ENCODE peak calls at places on chromosomes 12 and 14, in five cellular contexts. One of them, this sample, is unnamed.

GRCh38 chr12:97716356-97716755 is 253.8 kb downstream of the RMST start:
- DNase-seq in GM12878: no peak
- DNase-seq in HepG2: peak
- DNase-seq in H1: peak
- DNase-seq in K562: no peak
- DNase-seq in this sample: no peak

GRCh38 chr14:59090572-59090971 is 97.9 kb upstream of the DAAM1 start:
- DNase-seq in GM12878: no peak
- DNase-seq in HepG2: no peak
- DNase-seq in H1: no peak
- DNase-seq in K562: no peak
- DNase-seq in this sample: no peak

GRCh38 chr14:92724516-92725340 is 23.7 kb downstream of the LGMN start:
- DNase-seq in GM12878: no peak
- DNase-seq in HepG2: peak
- DNase-seq in H1: no peak
- DNase-seq in K562: no peak
- DNase-seq in this sample: no peak

GRCh38 chr14:24816011-24816928 is 182.3 kb upstream of the GZMB start:
- DNase-seq in GM12878: no peak
- DNase-seq in HepG2: peak
- DNase-seq in H1: no peak
- DNase-seq in K562: no peak
- DNase-seq in this sample: no peak

GRCh38 chr14:50052517-50052916 is 63.9 kb downstream of the VCPKMT start:
- DNase-seq in GM12878: no peak
- DNase-seq in HepG2: no peak
- DNase-seq in H1: no peak
- DNase-seq in K562: no peak
- DNase-seq in this sample: no peak

GRCh38 chr12:51721281-51721940 is 127.1 kb downstream of the FIGNL2 start:
- DNase-seq in GM12878: no peak
- DNase-seq in HepG2: no peak
- DNase-seq in H1: peak
- DNase-seq in K562: no peak
- DNase-seq in this sample: no peak

GRCh38 chr14:58749066-58749669 is 111.4 kb downstream of the DACT1 start:
- DNase-seq in GM12878: peak
- DNase-seq in HepG2: peak
- DNase-seq in H1: no peak
- DNase-seq in K562: peak
- DNase-seq in this sample: peak

GRCh38 chr12:29131539-29131938 is 17.5 kb upstream of the FAR2 start:
- DNase-seq in GM12878: no peak
- DNase-seq in HepG2: no peak
- DNase-seq in H1: no peak
- DNase-seq in K562: no peak
- DNase-seq in this sample: no peak

GRCh38 chr12:121939190-121939589 is 20.8 kb downstream of the CFAP251 start:
- DNase-seq in GM12878: peak
- DNase-seq in HepG2: no peak
- DNase-seq in H1: no peak
- DNase-seq in K562: no peak
- DNase-seq in this sample: no peak

GRCh38 chr12:117686911-117687377 is 281.8 kb downstream of the KSR2 start:
- DNase-seq in GM12878: no peak
- DNase-seq in HepG2: peak
- DNase-seq in H1: no peak
- DNase-seq in K562: no peak
- DNase-seq in this sample: peak

GRCh38 chr14:96136361-96136760 is 68.3 kb upstream of the BDKRB2 start:
- DNase-seq in GM12878: no peak
- DNase-seq in HepG2: no peak
- DNase-seq in H1: no peak
- DNase-seq in K562: no peak
- DNase-seq in this sample: no peak

GRCh38 chr12:33111850-33112249 is 215.3 kb upstream of the PKP2 start:
- DNase-seq in GM12878: no peak
- DNase-seq in HepG2: no peak
- DNase-seq in H1: no peak
- DNase-seq in K562: no peak
- DNase-seq in this sample: no peak

GRCh38 chr14:38134631-38135030 is 73.1 kb upstream of the SSTR1 start:
- DNase-seq in GM12878: no peak
- DNase-seq in HepG2: no peak
- DNase-seq in H1: no peak
- DNase-seq in K562: no peak
- DNase-seq in this sample: no peak

GRCh38 chr12:130391186-130391585 is 53.5 kb downstream of the PIWIL1 start:
- DNase-seq in GM12878: no peak
- DNase-seq in HepG2: no peak
- DNase-seq in H1: no peak
- DNase-seq in K562: no peak
- DNase-seq in this sample: no peak

GRCh38 chr12:14849664-14850063 is 6.3 kb upstream of the ART4 start:
- DNase-seq in GM12878: no peak
- DNase-seq in HepG2: no peak
- DNase-seq in H1: no peak
- DNase-seq in K562: no peak
- DNase-seq in this sample: no peak

GRCh38 chr12:99154264-99154982 is 493.1 kb upstream of the GARIN6 start:
- DNase-seq in GM12878: no peak
- DNase-seq in HepG2: no peak
- DNase-seq in H1: no peak
- DNase-seq in K562: no peak
- DNase-seq in this sample: no peak

GRCh38 chr14:87332001-87332400 is 661.0 kb downstream of the GALC start:
- DNase-seq in GM12878: no peak
- DNase-seq in HepG2: no peak
- DNase-seq in H1: no peak
- DNase-seq in K562: no peak
- DNase-seq in this sample: no peak

GRCh38 chr14:47103781-47104180 is 452.2 kb upstream of the RPL10L start:
- DNase-seq in GM12878: no peak
- DNase-seq in HepG2: no peak
- DNase-seq in H1: no peak
- DNase-seq in K562: no peak
- DNase-seq in this sample: no peak

DNA sequence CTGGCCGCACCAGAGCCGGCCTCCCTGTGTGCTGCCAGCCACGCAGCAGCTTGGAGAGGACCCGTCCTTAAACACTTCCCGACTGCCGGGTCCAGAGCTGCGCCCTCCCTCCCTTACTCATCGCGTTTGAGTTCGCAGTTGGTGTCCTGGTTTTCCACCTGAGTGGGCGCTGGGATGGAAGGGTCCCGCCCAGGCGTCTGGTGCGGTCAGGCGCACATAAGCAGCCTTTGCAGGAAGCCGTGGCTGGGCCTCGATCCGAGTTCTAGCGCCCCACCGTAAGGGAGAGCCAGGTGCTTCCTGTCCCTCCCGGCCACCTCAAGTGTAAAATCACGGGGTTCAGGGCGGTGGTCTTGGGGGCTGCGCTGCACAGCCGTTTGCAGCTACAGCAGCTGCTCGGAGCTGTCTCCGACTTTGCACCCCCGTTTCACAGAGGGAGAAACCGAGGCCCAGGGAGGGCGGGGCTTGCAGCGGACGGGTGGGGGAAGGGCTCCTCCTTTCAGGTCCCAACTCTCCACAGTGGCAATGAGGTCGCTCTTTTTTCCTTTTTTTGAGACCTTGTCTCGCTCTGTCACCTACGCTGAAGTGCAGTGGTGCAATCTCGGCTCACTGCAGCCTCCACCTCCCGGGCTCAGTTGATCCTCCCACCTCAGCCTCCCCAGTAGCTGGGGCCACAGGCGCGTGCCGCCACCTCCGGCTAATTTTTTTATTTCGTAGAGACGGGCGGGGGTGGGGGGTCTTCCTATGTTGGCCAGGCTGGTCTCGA is 51.3 kb downstream of the LRCOL1 start:
- DNase-seq in GM12878: no peak
- DNase-seq in HepG2: no peak
- DNase-seq in H1: no peak
- DNase-seq in K562: no peak
- DNase-seq in this sample: no peak
- TF ChIP-seq EZH2 in GM12878: no peak
- TF ChIP-seq EZH2 in HepG2: no peak
- TF ChIP-seq EZH2 in H1: no peak
- TF ChIP-seq EZH2 in K562: no peak
- TF ChIP-seq EZH2 in this sample: no peak

GRCh38 chr12:105214141-105214540 is 21.8 kb downstream of the APPL2 start:
- DNase-seq in GM12878: no peak
- DNase-seq in HepG2: no peak
- DNase-seq in H1: no peak
- DNase-seq in K562: no peak
- DNase-seq in this sample: no peak

GRCh38 chr12:105212431-105212830 is 23.5 kb downstream of the APPL2 start:
- DNase-seq in GM12878: no peak
- DNase-seq in HepG2: no peak
- DNase-seq in H1: no peak
- DNase-seq in K562: no peak
- DNase-seq in this sample: no peak

GRCh38 chr12:105218434-105218833 is 17.5 kb downstream of the APPL2 start:
- DNase-seq in GM12878: no peak
- DNase-seq in HepG2: no peak
- DNase-seq in H1: no peak
- DNase-seq in K562: no peak
- DNase-seq in this sample: no peak

GRCh38 chr12:105219261-105220018 is 16.5 kb downstream of the APPL2 start:
- DNase-seq in GM12878: no peak
- DNase-seq in HepG2: no peak
- DNase-seq in H1: no peak
- DNase-seq in K562: no peak
- DNase-seq in this sample: no peak

DNA sequence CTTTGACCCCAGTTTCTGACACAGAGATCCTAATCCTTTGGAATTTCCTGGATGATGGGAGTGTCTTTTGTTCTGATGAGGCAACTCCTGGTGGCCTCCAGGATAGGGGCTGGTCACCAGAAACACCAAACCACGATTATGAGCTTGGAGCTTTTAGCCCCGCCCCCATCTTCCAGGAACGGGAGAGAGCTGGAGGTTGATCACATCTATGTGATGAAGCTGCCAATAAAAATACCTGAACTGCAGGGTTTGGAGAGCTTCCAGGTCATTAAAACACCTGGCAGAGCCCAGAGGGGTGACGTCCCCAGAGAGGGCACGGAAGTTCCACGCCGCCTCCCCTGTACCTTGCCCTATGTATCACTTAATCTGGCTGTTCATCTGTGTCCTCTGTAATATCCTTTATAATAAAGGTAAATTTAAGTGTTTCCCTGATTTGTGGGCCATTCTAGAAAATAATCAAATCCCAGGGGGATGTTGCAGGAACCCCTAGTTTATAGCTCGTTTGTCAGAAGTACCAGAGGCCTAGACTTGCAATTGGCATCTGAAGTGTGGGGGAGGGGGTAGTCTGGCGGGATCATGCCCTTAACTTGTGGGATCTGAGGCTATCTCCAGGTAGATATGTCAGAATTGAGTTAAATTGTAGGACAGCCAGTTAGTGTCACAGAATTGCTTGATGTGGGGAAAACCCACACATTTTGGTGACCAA is 21.2 kb downstream of the APPL2 start:
- DNase-seq in GM12878: no peak
- DNase-seq in HepG2: peak
- DNase-seq in H1: no peak
- DNase-seq in K562: no peak
- DNase-seq in this sample: no peak
- TF ChIP-seq POLR2AphosphoS5 in GM12878: no peak
- TF ChIP-seq POLR2AphosphoS5 in HepG2: no peak
- TF ChIP-seq POLR2AphosphoS5 in H1: no peak
- TF ChIP-seq POLR2AphosphoS5 in K562: no peak
- TF ChIP-seq POLR2AphosphoS5 in this sample: no peak

DNA sequence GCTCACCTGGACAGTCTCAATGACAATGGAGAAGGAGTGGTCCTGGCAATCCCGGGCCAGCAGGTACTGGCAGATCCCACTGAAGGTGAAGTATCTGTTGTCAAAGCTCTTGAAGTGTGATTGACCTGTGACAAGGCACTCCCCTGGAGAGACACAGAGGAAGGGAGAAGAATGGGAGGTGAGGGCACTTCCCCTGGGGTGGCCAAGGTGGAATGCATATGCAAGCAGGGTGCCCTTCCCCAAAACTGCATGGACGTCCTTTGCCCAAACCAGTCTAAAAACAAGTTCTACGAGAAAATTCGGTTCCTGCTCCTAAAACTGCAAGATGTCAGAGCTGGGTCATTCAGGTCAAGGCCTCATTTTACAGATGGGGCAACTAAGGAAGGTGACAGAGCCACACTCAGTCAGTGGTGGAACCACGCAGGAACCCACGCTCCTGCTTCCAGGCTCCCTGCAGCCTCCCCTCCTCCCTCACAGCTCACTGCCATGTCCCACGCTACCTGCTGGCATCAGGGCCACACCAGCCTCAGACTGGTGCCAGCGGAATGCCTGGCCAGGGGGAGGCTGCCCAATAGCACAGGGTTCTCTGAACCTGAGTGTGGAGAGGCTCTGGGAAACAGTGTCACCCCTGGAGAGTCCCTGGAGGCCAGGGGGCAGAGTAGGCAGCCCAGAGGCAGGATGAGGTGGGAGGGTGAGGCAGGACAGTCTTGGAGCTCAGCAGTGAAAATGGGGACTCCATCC is 59.2 kb downstream of the VWF start:
- DNase-seq in GM12878: no peak
- DNase-seq in HepG2: no peak
- DNase-seq in H1: no peak
- DNase-seq in K562: no peak
- DNase-seq in this sample: no peak
- TF ChIP-seq SRF in GM12878: no peak
- TF ChIP-seq SRF in HepG2: no peak
- TF ChIP-seq SRF in H1: no peak
- TF ChIP-seq SRF in K562: no peak
- TF ChIP-seq SRF in this sample: no peak

DNA sequence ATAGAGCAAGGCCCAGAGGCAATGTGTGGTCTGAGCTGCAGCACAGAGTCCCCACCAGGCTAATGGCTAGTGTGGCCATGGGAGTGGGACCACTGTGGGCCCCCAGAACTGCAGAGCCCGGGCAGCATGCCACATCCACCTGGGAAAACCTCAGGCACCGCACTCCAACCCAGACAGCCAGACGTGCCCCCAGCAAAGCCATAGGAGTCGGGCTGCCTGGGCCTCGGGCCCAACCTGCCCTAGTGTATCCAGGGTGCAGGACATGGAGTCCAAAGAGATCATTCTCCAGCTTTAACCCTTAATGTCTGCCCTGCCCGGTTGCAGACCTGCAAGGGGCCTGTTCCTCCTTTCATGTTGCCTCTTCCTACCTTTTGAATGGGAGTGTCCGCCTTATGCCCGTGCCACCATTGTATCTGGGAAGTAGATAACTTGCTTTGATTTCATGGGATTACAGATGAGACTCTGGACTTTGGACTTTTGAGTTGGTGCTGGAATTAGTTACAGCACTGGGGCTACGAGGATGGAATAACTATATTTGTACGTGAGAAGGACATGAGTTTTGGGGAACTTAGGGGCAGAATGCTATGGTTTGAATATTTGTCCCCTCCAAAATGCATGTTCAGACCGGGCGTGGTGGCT is 29.1 kb upstream of the DEGS2 start:
- DNase-seq in GM12878: no peak
- DNase-seq in HepG2: peak
- DNase-seq in H1: no peak
- DNase-seq in K562: no peak
- DNase-seq in this sample: no peak
- TF ChIP-seq EZH2 in GM12878: no peak
- TF ChIP-seq EZH2 in HepG2: no peak
- TF ChIP-seq EZH2 in H1: no peak
- TF ChIP-seq EZH2 in K562: no peak
- TF ChIP-seq EZH2 in this sample: no peak

GRCh38 chr14:35380794-35381193 is 23.8 kb downstream of the NFKBIA start:
- DNase-seq in GM12878: no peak
- DNase-seq in HepG2: no peak
- DNase-seq in H1: no peak
- DNase-seq in K562: no peak
- DNase-seq in this sample: no peak
- TF ChIP-seq POLR2AphosphoS5 in GM12878: no peak
- TF ChIP-seq POLR2AphosphoS5 in HepG2: no peak
- TF ChIP-seq POLR2AphosphoS5 in H1: no peak
- TF ChIP-seq POLR2AphosphoS5 in K562: no peak
- TF ChIP-seq POLR2AphosphoS5 in this sample: no peak

This sample was measured in HCT116.